ENCODE peak calls at places on chromosomes 5 and 9, in seven cellular contexts. V is mesenchymal stem cell, Y is mesendoderm, C is IMR-90, X is H1, R is H9, U is trophoblast cell. P is an unnamed sample.

GRCh38 chr5:115616892-115617291 is 8.9 kb downstream of the TMED7 start:
- DNase-seq in V (no peak), Y (no peak), C (no peak), X (no peak), R (no peak), U (no peak), P (no peak)

GRCh38 chr5:56105511-56106372 is 111.0 kb upstream of the IL6ST start:
- DNase-seq in V (peak; percentile 51), Y (no peak), C (no peak), X (no peak), R (no peak), U (no peak), P (no peak)

GRCh38 chr9:108676344-108676743 is 179.4 kb downstream of the ACTL7B start:
- DNase-seq in V (no peak), Y (no peak), C (no peak), X (no peak), R (no peak), U (no peak), P (no peak)

GRCh38 chr5:154829181-154829588 is 21.2 kb downstream of the FAXDC2 start:
- DNase-seq in V (no peak), Y (peak; percentile 65), C (no peak), X (no peak), R (no peak), U (no peak), P (no peak)

GRCh38 chr5:134524826-134525686 is at the start of gene JADE2:
- DNase-seq in V (peak; percentile 87), Y (peak; percentile 79), C (peak; percentile 68), X (no peak), R (peak; percentile 57), U (peak; percentile 64), P (no peak)

GRCh38 chr5:116135344-116135743 is 50.5 kb downstream of the COMMD10 start:
- DNase-seq in V (no peak), Y (no peak), C (no peak), X (no peak), R (no peak), U (no peak), P (no peak)

GRCh38 chr5:157108961-157109360 is at the start of gene HAVCR2:
- DNase-seq in V (no peak), Y (no peak), C (no peak), X (no peak), R (no peak), U (peak; percentile 3), P (no peak)

GRCh38 chr5:55363861-55364260 is 56.1 kb downstream of the MTREX start:
- DNase-seq in V (no peak), Y (no peak), C (peak; percentile 28), X (no peak), R (no peak), U (no peak), P (no peak)

GRCh38 chr9:90458485-90458884 is 184.1 kb downstream of the DIRAS2 start:
- DNase-seq in V (no peak), Y (peak; percentile 72), C (no peak), X (no peak), R (peak; percentile 64), U (peak; percentile 45), P (no peak)

GRCh38 chr5:32116574-32117313 is 57.4 kb downstream of the GOLPH3 start:
- DNase-seq in V (no peak), Y (no peak), C (peak; percentile 34), X (no peak), R (no peak), U (no peak), P (no peak)

GRCh38 chr5:134101686-134102439 is 12.6 kb upstream of the TCF7 start:
- DNase-seq in V (peak; percentile 37), Y (peak; percentile 83), C (no peak), X (no peak), R (peak; percentile 88), U (peak; percentile 43), P (no peak)

GRCh38 chr5:138985256-138985655 is 110.1 kb upstream of the LRRTM2 start:
- DNase-seq in V (no peak), Y (no peak), C (peak; percentile 44), X (no peak), R (no peak), U (peak; percentile 72), P (no peak)

GRCh38 chr9:114261987-114262386 is 60.9 kb upstream of the ORM1 start:
- DNase-seq in V (no peak), Y (no peak), C (no peak), X (no peak), R (no peak), U (no peak), P (no peak)

GRCh38 chr9:137502008-137502913 is 43.1 kb upstream of the NSMF start:
- DNase-seq in V (no peak), Y (peak; percentile 36), C (no peak), X (no peak), R (peak; percentile 64), U (peak; percentile 67), P (no peak)

GRCh38 chr9:121336705-121337104 is 33.3 kb downstream of the STOM start:
- DNase-seq in V (no peak), Y (no peak), C (no peak), X (no peak), R (no peak), U (no peak), P (no peak)

GRCh38 chr9:33229359-33230120 is 10.4 kb upstream of the SPINK4 start:
- DNase-seq in V (no peak), Y (peak; percentile 50), C (no peak), X (no peak), R (peak; percentile 46), U (peak; percentile 90), P (no peak)

GRCh38 chr9:92949266-92949982 is 2.1 kb downstream of the FGD3 start:
- DNase-seq in V (no peak), Y (no peak), C (no peak), X (no peak), R (no peak), U (no peak), P (no peak)

GRCh38 chr9:110048976-110049698 is 158.8 kb downstream of the C9orf152 start:
- DNase-seq in V (peak; percentile 57), Y (peak; percentile 59), C (no peak), X (no peak), R (peak; percentile 41), U (peak; percentile 49), P (no peak)

GRCh38 chr5:90020575-90021535 is 388.7 kb downstream of the CETN3 start:
- DNase-seq in V (peak; percentile 88), Y (peak; percentile 27), C (peak; percentile 58), X (no peak), R (no peak), U (no peak), P (no peak)

GRCh38 chr5:141677415-141677814 is 4.6 kb downstream of the ARAP3 start:
- DNase-seq in V (no peak), Y (peak; percentile 84), C (no peak), X (no peak), R (peak; percentile 62), U (no peak), P (no peak)

GRCh38 chr9:113631811-113632665 is 168.5 kb downstream of the RGS3 start:
- DNase-seq in V (no peak), Y (no peak), C (no peak), X (no peak), R (no peak), U (no peak), P (no peak)

GRCh38 chr5:158812381-158812780 is 287.3 kb downstream of the EBF1 start:
- DNase-seq in V (no peak), Y (peak; percentile 5), C (no peak), X (no peak), R (peak; percentile 32), U (no peak), P (no peak)

GRCh38 chr9:126844085-126844484 is 16.4 kb upstream of the ZBTB34 start:
- DNase-seq in V (peak; percentile 50), Y (no peak), C (peak; percentile 80), X (no peak), R (no peak), U (no peak), P (no peak)

GRCh38 chr9:83299556-83299955 is 236.6 kb upstream of the RASEF start:
- DNase-seq in V (peak; percentile 75), Y (no peak), C (no peak), X (no peak), R (no peak), U (peak; percentile 96), P (no peak)

GRCh38 chr9:133108794-133109641 is 12.0 kb downstream of the RALGDS start:
- DNase-seq in V (no peak), Y (no peak), C (no peak), X (no peak), R (no peak), U (no peak), P (no peak)

GRCh38 chr9:1050125-1050895 is at the start of gene DMRT2:
- DNase-seq in V (no peak), Y (peak; percentile 98), C (peak; percentile 43), X (peak; percentile 91), R (peak; percentile 80), U (peak; percentile 56), P (peak; percentile 93)

GRCh38 chr5:35862126-35862525 is 5.4 kb downstream of the IL7R start:
- DNase-seq in V (no peak), Y (no peak), C (no peak), X (no peak), R (no peak), U (no peak), P (no peak)

DNA sequence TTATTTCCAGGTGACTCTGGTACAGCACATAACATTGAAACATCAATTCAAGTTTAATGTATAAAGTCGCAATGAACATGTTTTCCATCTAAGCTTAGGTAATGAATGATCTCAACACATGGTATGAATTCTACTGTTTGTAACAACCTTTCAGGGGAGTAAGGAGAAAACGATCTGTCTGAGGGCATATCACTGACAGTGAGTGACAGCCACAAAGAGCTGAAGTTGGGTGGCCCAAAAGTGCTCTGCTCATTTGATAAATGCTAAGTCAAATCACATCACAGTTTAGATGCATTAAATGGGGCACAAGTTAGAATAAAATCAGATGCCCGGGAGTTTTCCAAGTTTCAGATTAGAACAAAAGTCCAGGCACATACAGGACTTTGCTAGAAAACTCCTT is 1.2 kb downstream of the FANCC start:
- DNase-seq in V (no peak), Y (no peak), C (no peak), X (no peak), R (no peak), U (no peak), P (no peak)
- H3K9ac ChIP-seq in V (peak overlapping the region; percentile 96), Y (peak overlapping the region; percentile 70), C (peak overlapping the region; percentile 96), X (peak overlapping the region; percentile 41), R (peak overlapping the region; percentile 46), U (no peak overlapping the region), P (no peak overlapping the region)

DNA sequence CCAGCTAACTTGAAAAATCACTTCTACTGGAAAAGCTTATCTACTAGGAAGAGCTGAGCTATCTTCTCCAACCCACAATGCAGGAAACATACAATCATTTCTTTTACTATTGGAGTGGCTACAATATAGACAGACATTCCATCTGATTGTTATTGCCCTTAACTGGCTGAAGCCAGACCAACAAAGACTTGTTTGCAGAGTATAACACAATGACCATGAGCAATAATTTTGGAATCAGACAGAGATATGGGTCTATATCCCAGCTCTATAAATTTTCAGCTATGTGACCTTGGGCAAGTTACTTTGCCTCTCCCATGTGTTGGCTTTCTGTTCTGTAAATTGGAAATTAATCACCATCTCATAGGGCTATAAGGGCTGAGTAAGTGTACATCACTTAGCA is 244.7 kb upstream of the SLC30A5 start:
- DNase-seq in V (no peak), Y (no peak), C (no peak), X (no peak), R (no peak), U (no peak), P (no peak)
- H4K8ac ChIP-seq in V (no peak overlapping the region), Y (no peak overlapping the region), C (no peak overlapping the region), X (no peak overlapping the region), R (no peak overlapping the region), U (no peak overlapping the region), P (no peak overlapping the region)

GRCh38 chr5:112614986-112615385 is 122.7 kb upstream of the APC start:
- DNase-seq in V (no peak), Y (no peak), C (no peak), X (no peak), R (no peak), U (no peak), P (no peak)
- H3K9ac ChIP-seq in V (no peak overlapping the region), Y (no peak overlapping the region), C (no peak overlapping the region), X (no peak overlapping the region), R (no peak overlapping the region), U (no peak overlapping the region), P (no peak overlapping the region)

GRCh38 chr9:130110166-130110565 is 56.5 kb downstream of the GPR107 start:
- DNase-seq in V (no peak), Y (peak; percentile 64), C (no peak), X (no peak), R (peak; percentile 47), U (no peak), P (no peak)
- H4K8ac ChIP-seq in V (no peak overlapping the region), Y (no peak overlapping the region), C (no peak overlapping the region), X (no peak overlapping the region), R (no peak overlapping the region), U (no peak overlapping the region), P (no peak overlapping the region)

P was measured in neuronal stem cell.